ENCODE peak calls at places on chromosomes 7 and 10, in eight cellular contexts. Q is cardiac muscle cell; K is colonic mucosa; M is endothelial cell of umbilical vein; V is Panc1; P is IMR-90; X is CD8-positive, alpha-beta T cell; U is OCI-LY7. T is an unnamed sample. For H3K4me1, the result is how much of the 10 kb centered on the place peaks cover.

GRCh38 chr7:2668401-2668800 is 19.6 kb upstream of the AMZ1 start:
- DNase-seq in U (no peak), X (no peak), M (no peak), K (no peak), V (no peak), Q (peak), P (peak), T (no peak)

GRCh38 chr7:40799-41750 is 151.3 kb upstream of the FAM20C start:
- DNase-seq in X (no peak), M (no peak), U (no peak), P (no peak), V (no peak), Q (no peak), K (peak), T (peak)

GRCh38 chr10:112360308-112361270 is 13.3 kb upstream of the ACSL5 start:
- DNase-seq in Q (peak), U (no peak), X (no peak), P (peak), M (peak), K (peak), V (no peak), T (no peak)

GRCh38 chr10:96556003-96556402 is 30.8 kb downstream of the TM9SF3 start:
- DNase-seq in M (peak), Q (peak), V (no peak), X (no peak), K (no peak), P (no peak), U (peak), T (no peak)

GRCh38 chr10:19816420-19817250 is at the start of gene PLXDC2:
- DNase-seq in Q (no peak), V (no peak), U (no peak), P (peak), M (peak), K (peak), X (no peak), T (peak)

GRCh38 chr7:74183653-74184450 is 9.7 kb downstream of the EIF4H start:
- DNase-seq in K (peak), X (no peak), U (peak), Q (no peak), M (peak), V (no peak), P (no peak), T (no peak)

GRCh38 chr10:1123198-1123597 is 67.0 kb downstream of the WDR37 start:
- DNase-seq in V (no peak), Q (peak), U (peak), M (peak), X (no peak), K (peak), P (no peak), T (no peak)

GRCh38 chr10:58856508-58857240 is 319.8 kb upstream of the PHYHIPL start:
- DNase-seq in K (no peak), M (no peak), P (peak), V (peak), X (no peak), Q (peak), U (no peak), T (no peak)

GRCh38 chr7:151537818-151538561 is 18.3 kb upstream of the RHEB start:
- DNase-seq in U (no peak), X (no peak), M (no peak), P (peak), Q (peak), V (no peak), K (no peak), T (no peak)

GRCh38 chr7:7054252-7054830 is 128.0 kb upstream of the C1GALT1 start:
- DNase-seq in U (no peak), X (no peak), M (no peak), K (no peak), Q (no peak), V (no peak), P (no peak), T (no peak)

GRCh38 chr7:21030237-21030636 is 243.6 kb upstream of the SP8 start:
- DNase-seq in M (no peak), K (no peak), V (no peak), P (no peak), U (no peak), X (no peak), Q (no peak), T (no peak)

GRCh38 chr10:5817322-5818047 is 4.3 kb upstream of the GDI2 start:
- DNase-seq in P (no peak), V (no peak), K (no peak), U (peak), Q (no peak), X (no peak), M (no peak), T (peak)

GRCh38 chr10:73413108-73413527 is 740 bp downstream of the ANXA7 start:
- DNase-seq in P (no peak), Q (no peak), U (peak), V (peak), K (peak), M (no peak), X (peak), T (no peak)

GRCh38 chr7:120583835-120584586 is 273.9 kb downstream of the TSPAN12 start:
- DNase-seq in X (no peak), K (no peak), P (peak), V (no peak), M (peak), Q (peak), U (no peak), T (no peak)

DNA sequence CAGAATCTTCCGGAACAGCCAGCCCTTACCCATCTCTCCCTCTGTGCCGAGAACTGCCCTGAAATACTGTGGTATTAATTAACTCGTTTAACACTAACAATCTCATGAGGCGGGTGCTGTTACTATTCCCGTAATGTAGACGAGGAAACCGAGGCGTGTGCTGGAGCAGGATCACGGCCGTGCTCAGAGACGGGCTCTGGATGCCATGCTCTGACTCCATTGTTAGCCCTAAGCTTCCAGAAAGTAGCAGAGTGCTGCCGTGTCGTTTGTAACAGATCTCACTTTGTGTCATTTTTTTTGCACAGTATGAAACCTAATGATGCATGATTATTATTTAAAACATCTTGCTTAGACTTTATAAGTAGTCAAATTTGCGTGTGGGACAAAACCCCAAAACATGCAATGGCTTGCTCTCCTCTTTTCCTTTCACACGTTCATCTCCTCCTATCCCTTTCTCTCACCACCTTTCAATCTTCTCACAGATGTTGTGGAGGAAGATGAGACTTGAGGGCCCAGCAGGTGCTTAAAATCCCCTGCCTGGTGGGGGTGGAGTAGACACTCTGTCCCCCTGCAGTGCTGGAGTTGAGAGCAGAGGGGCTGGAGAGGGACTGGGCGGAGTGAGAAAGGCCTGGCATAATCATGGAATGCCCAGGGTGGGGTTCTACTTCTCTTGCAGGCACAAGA is 479 bp upstream of the ACTR3C start:
- DNase-seq in M (no peak), U (no peak), V (no peak), K (peak), Q (peak), X (no peak), P (no peak), T (no peak)
- H3K4me3 ChIP-seq in M (no peak), U (no peak), V (peak), K (peak), Q (peak), X (peak), P (no peak), T (peak)

GRCh38 chr7:130274983-130275649 is 8.5 kb downstream of the CPA2 start:
- DNase-seq in V (no peak), U (no peak), Q (no peak), X (no peak), P (no peak), M (no peak), K (no peak), T (no peak)

GRCh38 chr7:130273863-130274262 is 7.2 kb downstream of the CPA2 start:
- DNase-seq in U (no peak), P (peak), K (peak), Q (peak), X (no peak), M (no peak), V (no peak), T (no peak)

GRCh38 chr7:130272456-130273080 is 5.9 kb downstream of the CPA2 start:
- DNase-seq in P (no peak), K (no peak), U (no peak), M (no peak), X (no peak), Q (no peak), V (no peak), T (no peak)

GRCh38 chr7:130270947-130271790 is 4.5 kb downstream of the CPA2 start:
- DNase-seq in P (no peak), X (no peak), M (no peak), K (no peak), V (no peak), Q (no peak), U (no peak), T (no peak)

DNA sequence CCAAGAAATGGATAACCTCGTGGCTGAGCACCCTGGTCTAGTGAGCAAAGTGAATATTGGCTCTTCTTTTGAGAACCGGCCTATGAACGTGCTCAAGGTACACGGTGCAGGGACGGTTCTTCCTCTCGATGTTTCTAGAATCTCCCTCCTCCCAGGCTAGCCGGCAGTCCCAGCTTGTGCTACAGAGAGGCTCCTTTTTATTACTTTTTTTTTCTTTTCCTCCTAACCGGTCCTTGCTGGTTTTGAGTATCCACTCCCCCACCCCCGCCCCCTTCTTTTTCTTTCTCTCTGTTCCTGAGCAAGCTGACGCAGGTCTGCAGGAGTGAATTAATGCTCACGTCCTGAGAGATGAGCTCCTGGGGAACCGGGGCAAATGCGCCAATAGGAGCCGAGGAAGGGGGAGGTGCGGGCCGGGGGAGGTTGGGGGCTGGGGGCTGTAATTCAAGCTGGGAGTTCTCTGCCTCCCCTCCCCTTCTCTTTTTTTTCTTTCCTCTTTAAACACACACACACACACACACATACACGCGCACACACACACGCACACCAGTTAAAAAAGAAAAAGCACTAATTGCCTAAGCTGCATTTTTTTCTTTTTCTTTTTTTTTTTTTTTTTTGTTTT is 6.5 kb downstream of the CPA2 start:
- DNase-seq in X (peak), U (no peak), P (peak), M (peak), K (peak), Q (peak), V (no peak), T (no peak)
- H3K4me1 ChIP-seq in X (under half), U (under half), P (under half), M (under half), K (under half), Q (under half), V (under half), T (under half)

DNA sequence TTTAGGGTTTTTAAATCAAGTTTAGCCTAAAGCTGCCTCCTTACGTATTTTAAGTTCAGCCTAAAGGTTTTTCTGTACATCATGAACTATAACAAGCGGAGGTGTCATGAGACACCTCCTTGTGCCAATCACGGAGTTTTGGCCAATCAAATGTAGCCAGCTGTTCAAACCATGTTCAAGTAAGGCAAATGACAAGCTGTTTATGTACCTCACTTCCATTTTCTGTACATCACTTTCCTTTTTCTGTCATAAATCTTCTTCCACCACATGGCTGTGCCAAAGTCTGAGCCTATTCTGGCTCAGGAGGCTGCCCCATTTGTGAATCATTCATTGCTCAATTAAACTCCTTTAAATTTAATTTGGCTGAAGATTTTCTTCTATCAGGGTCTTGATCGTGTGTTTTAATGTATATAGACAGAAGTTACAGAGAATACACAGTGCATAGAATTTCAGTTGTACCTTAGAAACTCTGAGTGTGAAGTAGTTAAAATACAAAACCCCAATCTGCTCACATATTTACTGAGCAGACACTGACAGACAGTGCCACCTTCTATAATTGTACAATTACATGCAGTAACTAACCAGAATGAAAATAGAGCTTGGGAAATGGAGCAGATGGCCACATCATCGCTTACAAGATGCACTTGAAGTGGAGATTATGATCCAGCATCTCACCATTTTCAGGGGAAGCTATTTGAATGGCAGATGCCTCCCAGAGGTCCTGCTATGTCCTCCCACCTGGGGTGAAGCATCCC is 76.9 kb upstream of the LANCL2 start:
- DNase-seq in M (no peak), V (no peak), U (no peak), Q (peak), X (no peak), K (no peak), P (no peak), T (no peak)
- TF ChIP-seq CTCF in M (no peak), V (no peak), U (no peak), Q (no peak), X (no peak), K (no peak), P (no peak), T (no peak)

GRCh38 chr10:133325392-133325760 is 11.3 kb downstream of the CALY start:
- DNase-seq in K (no peak), V (no peak), P (no peak), U (no peak), X (peak), Q (no peak), M (no peak), T (no peak)

GRCh38 chr10:133324198-133324792 is 12.4 kb downstream of the CALY start:
- DNase-seq in Q (peak), X (peak), U (peak), P (peak), M (peak), K (peak), V (no peak), T (no peak)

GRCh38 chr10:133324857-133325260 is 11.8 kb downstream of the CALY start:
- DNase-seq in V (no peak), Q (no peak), M (no peak), P (no peak), X (no peak), K (no peak), U (no peak), T (no peak)

GRCh38 chr10:133326745-133327650 is 9.7 kb downstream of the CALY start:
- DNase-seq in X (no peak), V (no peak), M (no peak), P (peak), K (no peak), Q (no peak), U (no peak), T (no peak)

DNA sequence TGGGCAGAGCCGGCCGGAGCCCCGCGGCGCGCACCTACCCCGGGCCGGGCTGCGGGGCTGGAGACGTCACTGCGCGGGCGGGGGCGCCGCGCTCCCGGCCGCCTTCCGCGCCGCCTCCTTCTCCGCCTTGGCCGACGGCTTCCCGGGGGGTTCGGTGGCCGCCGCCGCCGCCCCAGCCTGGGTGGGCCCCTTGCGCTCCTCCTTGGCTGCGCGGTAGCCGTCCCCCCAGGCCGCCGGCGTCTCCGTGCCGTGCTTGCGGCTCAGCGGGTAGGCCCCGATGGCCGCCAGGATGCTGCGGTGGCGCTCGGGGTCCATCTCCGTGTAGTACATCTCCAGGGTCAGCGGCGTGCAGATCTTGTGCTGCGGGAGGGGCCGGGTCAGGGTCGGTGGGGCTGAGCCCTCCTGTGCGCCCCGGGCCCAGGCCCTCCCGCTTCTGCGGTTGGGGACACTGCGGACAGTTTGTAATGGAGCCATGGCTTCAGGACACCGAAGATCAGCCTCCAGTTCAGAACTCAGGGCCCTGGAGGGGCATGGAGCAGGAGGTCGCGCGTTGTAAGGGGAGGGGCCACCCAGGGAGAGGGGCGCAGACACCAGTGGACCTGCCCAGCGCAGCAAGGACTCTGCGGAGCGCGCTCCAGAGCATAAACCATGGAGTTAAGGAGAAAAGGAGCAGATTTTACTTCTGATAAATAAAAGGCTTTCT is 10.8 kb downstream of the CALY start:
- DNase-seq in U (no peak), P (no peak), V (no peak), Q (no peak), M (no peak), X (no peak), K (no peak), T (no peak)
- H3K4me3 ChIP-seq in U (no peak), P (peak), V (peak), Q (peak), M (no peak), X (peak), K (peak), T (peak)

GRCh38 chr7:56062382-56062781 is 1.7 kb upstream of the SUMF2 start:
- DNase-seq in X (no peak), Q (peak), U (no peak), M (peak), V (no peak), P (peak), K (no peak), T (no peak)

GRCh38 chr7:56063882-56064625 is at the start of gene SUMF2:
- DNase-seq in X (peak), P (peak), K (peak), U (peak), M (peak), V (peak), Q (peak), T (peak)

DNA sequence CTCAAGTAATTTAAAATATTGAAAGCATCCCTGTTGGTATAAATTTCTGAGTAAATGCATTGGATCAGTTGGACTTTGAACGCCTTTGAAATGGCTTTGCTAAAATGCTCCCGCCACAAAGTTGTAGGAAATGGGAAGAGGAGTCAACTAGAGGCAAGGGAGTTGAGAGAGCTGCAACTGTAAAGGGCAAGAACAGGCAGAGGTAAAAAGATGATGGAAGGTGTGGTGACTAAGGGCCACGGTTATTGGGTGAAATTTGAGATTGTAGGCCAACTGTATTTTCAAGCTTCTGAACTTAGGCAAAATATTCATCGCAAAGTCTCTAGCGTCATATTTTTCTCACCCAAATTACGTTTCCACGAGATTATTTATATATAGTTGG is 595 bp upstream of the SUMF2 start:
- DNase-seq in U (no peak), V (no peak), Q (no peak), X (no peak), M (no peak), P (no peak), K (no peak), T (no peak)
- H3K4me1 ChIP-seq in U (under half), V (half or more), Q (under half), X (under half), M (under half), P (under half), K (under half), T (under half)

GRCh38 chr7:114922151-114922651 is 307 bp downstream of the MDFIC start:
- DNase-seq in V (no peak), P (peak), K (peak), X (peak), U (no peak), Q (peak), M (peak), T (peak)

GRCh38 chr7:114922652-114923402 is 933 bp downstream of the MDFIC start:
- DNase-seq in Q (peak), M (peak), U (no peak), K (peak), P (peak), X (peak), V (peak), T (no peak)

GRCh38 chr7:114919587-114919986 is 2.3 kb upstream of the MDFIC start:
- DNase-seq in U (no peak), X (no peak), Q (no peak), M (no peak), P (no peak), K (no peak), V (no peak), T (no peak)

GRCh38 chr7:114923403-114923713 is 1.5 kb downstream of the MDFIC start:
- DNase-seq in V (no peak), K (no peak), U (no peak), M (no peak), P (no peak), Q (no peak), X (no peak), T (no peak)

GRCh38 chr7:114921636-114922150 is at the start of gene MDFIC:
- DNase-seq in K (peak), U (no peak), M (peak), V (no peak), Q (peak), P (no peak), X (peak), T (no peak)
- TF ChIP-seq CTCF in K (no peak), U (no peak), M (no peak), V (no peak), Q (no peak), P (no peak), X (no peak), T (no peak)

T was measured in suprapubic skin.